ENCODE peak calls at places on chromosomes 1 and 21, in ten cellular contexts. One of them, this sample, is unnamed.

GRCh38 chr1:198850196-198850595 is 211.4 kb downstream of the PTPRC start:
- DNase-seq in ELR: peak
- DNase-seq in WTC11: no peak
- DNase-seq in esophagus muscularis mucosa: no peak
- DNase-seq in central memory CD8-positive, alpha-beta T cell: no peak
- DNase-seq in heart left ventricle: no peak
- DNase-seq in activated T-helper 1 cell treated with anti-CD3 and anti-CD28 coated beads, Interleukin-2, amount 50 U/mL, for 16 hours: no peak
- DNase-seq in M059J: peak
- DNase-seq in HCT116: no peak
- DNase-seq in cardiac muscle cell: no peak
- DNase-seq in this sample: no peak

GRCh38 chr1:168321945-168322344 is 41.3 kb downstream of the TBX19 start:
- DNase-seq in HCT116: peak
- DNase-seq in WTC11: no peak
- DNase-seq in activated T-helper 1 cell treated with anti-CD3 and anti-CD28 coated beads, Interleukin-2, amount 50 U/mL, for 16 hours: no peak
- DNase-seq in ELR: peak
- DNase-seq in cardiac muscle cell: peak
- DNase-seq in esophagus muscularis mucosa: no peak
- DNase-seq in M059J: peak
- DNase-seq in central memory CD8-positive, alpha-beta T cell: no peak
- DNase-seq in heart left ventricle: no peak
- DNase-seq in this sample: no peak

GRCh38 chr1:164602142-164602429 is 43.1 kb downstream of the PBX1 start:
- DNase-seq in WTC11: peak
- DNase-seq in M059J: no peak
- DNase-seq in central memory CD8-positive, alpha-beta T cell: no peak
- DNase-seq in ELR: no peak
- DNase-seq in HCT116: peak
- DNase-seq in cardiac muscle cell: no peak
- DNase-seq in activated T-helper 1 cell treated with anti-CD3 and anti-CD28 coated beads, Interleukin-2, amount 50 U/mL, for 16 hours: no peak
- DNase-seq in heart left ventricle: no peak
- DNase-seq in esophagus muscularis mucosa: no peak
- DNase-seq in this sample: no peak

GRCh38 chr1:43522776-43523480 is 7.8 kb upstream of the PTPRF start:
- DNase-seq in WTC11: no peak
- DNase-seq in activated T-helper 1 cell treated with anti-CD3 and anti-CD28 coated beads, Interleukin-2, amount 50 U/mL, for 16 hours: no peak
- DNase-seq in cardiac muscle cell: peak
- DNase-seq in central memory CD8-positive, alpha-beta T cell: no peak
- DNase-seq in esophagus muscularis mucosa: no peak
- DNase-seq in ELR: peak
- DNase-seq in HCT116: peak
- DNase-seq in M059J: peak
- DNase-seq in heart left ventricle: no peak
- DNase-seq in this sample: no peak

GRCh38 chr1:231518485-231519035 is 9.9 kb upstream of the TSNAX start:
- DNase-seq in cardiac muscle cell: no peak
- DNase-seq in central memory CD8-positive, alpha-beta T cell: no peak
- DNase-seq in WTC11: no peak
- DNase-seq in esophagus muscularis mucosa: no peak
- DNase-seq in heart left ventricle: no peak
- DNase-seq in M059J: no peak
- DNase-seq in HCT116: no peak
- DNase-seq in ELR: no peak
- DNase-seq in activated T-helper 1 cell treated with anti-CD3 and anti-CD28 coated beads, Interleukin-2, amount 50 U/mL, for 16 hours: no peak
- DNase-seq in this sample: no peak

GRCh38 chr21:27631471-27631870 is 664.6 kb upstream of the ADAMTS5 start:
- DNase-seq in esophagus muscularis mucosa: no peak
- DNase-seq in HCT116: no peak
- DNase-seq in M059J: no peak
- DNase-seq in activated T-helper 1 cell treated with anti-CD3 and anti-CD28 coated beads, Interleukin-2, amount 50 U/mL, for 16 hours: no peak
- DNase-seq in ELR: no peak
- DNase-seq in cardiac muscle cell: peak
- DNase-seq in heart left ventricle: no peak
- DNase-seq in central memory CD8-positive, alpha-beta T cell: no peak
- DNase-seq in WTC11: no peak
- DNase-seq in this sample: no peak

GRCh38 chr1:113095790-113096455 is 22.9 kb downstream of the LRIG2 start:
- DNase-seq in WTC11: no peak
- DNase-seq in central memory CD8-positive, alpha-beta T cell: no peak
- DNase-seq in HCT116: no peak
- DNase-seq in ELR: no peak
- DNase-seq in heart left ventricle: peak
- DNase-seq in M059J: no peak
- DNase-seq in esophagus muscularis mucosa: no peak
- DNase-seq in cardiac muscle cell: no peak
- DNase-seq in activated T-helper 1 cell treated with anti-CD3 and anti-CD28 coated beads, Interleukin-2, amount 50 U/mL, for 16 hours: no peak
- DNase-seq in this sample: no peak

GRCh38 chr1:113982955-113983742 is 3.9 kb downstream of the OLFML3 start:
- DNase-seq in heart left ventricle: no peak
- DNase-seq in WTC11: no peak
- DNase-seq in ELR: no peak
- DNase-seq in HCT116: no peak
- DNase-seq in activated T-helper 1 cell treated with anti-CD3 and anti-CD28 coated beads, Interleukin-2, amount 50 U/mL, for 16 hours: no peak
- DNase-seq in central memory CD8-positive, alpha-beta T cell: no peak
- DNase-seq in cardiac muscle cell: no peak
- DNase-seq in M059J: no peak
- DNase-seq in esophagus muscularis mucosa: no peak
- DNase-seq in this sample: no peak

GRCh38 chr1:161096514-161096913 is 1.6 kb upstream of the KLHDC9 start:
- DNase-seq in ELR: no peak
- DNase-seq in heart left ventricle: no peak
- DNase-seq in central memory CD8-positive, alpha-beta T cell: no peak
- DNase-seq in M059J: no peak
- DNase-seq in WTC11: no peak
- DNase-seq in HCT116: no peak
- DNase-seq in esophagus muscularis mucosa: no peak
- DNase-seq in activated T-helper 1 cell treated with anti-CD3 and anti-CD28 coated beads, Interleukin-2, amount 50 U/mL, for 16 hours: no peak
- DNase-seq in cardiac muscle cell: peak
- DNase-seq in this sample: no peak

GRCh38 chr1:183236158-183236725 is 50.2 kb downstream of the LAMC2 start:
- DNase-seq in HCT116: no peak
- DNase-seq in cardiac muscle cell: peak
- DNase-seq in activated T-helper 1 cell treated with anti-CD3 and anti-CD28 coated beads, Interleukin-2, amount 50 U/mL, for 16 hours: no peak
- DNase-seq in ELR: no peak
- DNase-seq in central memory CD8-positive, alpha-beta T cell: no peak
- DNase-seq in WTC11: no peak
- DNase-seq in M059J: peak
- DNase-seq in heart left ventricle: no peak
- DNase-seq in esophagus muscularis mucosa: no peak
- DNase-seq in this sample: no peak

GRCh38 chr1:65717815-65718454 is 74.8 kb upstream of the PDE4B start:
- DNase-seq in HCT116: peak
- DNase-seq in central memory CD8-positive, alpha-beta T cell: no peak
- DNase-seq in cardiac muscle cell: peak
- DNase-seq in M059J: peak
- DNase-seq in heart left ventricle: no peak
- DNase-seq in activated T-helper 1 cell treated with anti-CD3 and anti-CD28 coated beads, Interleukin-2, amount 50 U/mL, for 16 hours: no peak
- DNase-seq in esophagus muscularis mucosa: no peak
- DNase-seq in ELR: peak
- DNase-seq in WTC11: no peak
- DNase-seq in this sample: no peak

GRCh38 chr1:47435506-47436303 is 2.1 kb upstream of the FOXD2 start:
- DNase-seq in ELR: no peak
- DNase-seq in M059J: no peak
- DNase-seq in central memory CD8-positive, alpha-beta T cell: no peak
- DNase-seq in activated T-helper 1 cell treated with anti-CD3 and anti-CD28 coated beads, Interleukin-2, amount 50 U/mL, for 16 hours: no peak
- DNase-seq in WTC11: no peak
- DNase-seq in cardiac muscle cell: no peak
- DNase-seq in HCT116: no peak
- DNase-seq in esophagus muscularis mucosa: no peak
- DNase-seq in heart left ventricle: no peak
- DNase-seq in this sample: no peak

GRCh38 chr1:159800177-159800935 is 1.8 kb upstream of the FCRL6 start:
- DNase-seq in esophagus muscularis mucosa: no peak
- DNase-seq in M059J: peak
- DNase-seq in WTC11: no peak
- DNase-seq in ELR: peak
- DNase-seq in activated T-helper 1 cell treated with anti-CD3 and anti-CD28 coated beads, Interleukin-2, amount 50 U/mL, for 16 hours: no peak
- DNase-seq in heart left ventricle: no peak
- DNase-seq in central memory CD8-positive, alpha-beta T cell: peak
- DNase-seq in HCT116: no peak
- DNase-seq in cardiac muscle cell: no peak
- DNase-seq in this sample: no peak

GRCh38 chr1:16386454-16387113 is 19.5 kb downstream of the SZRD1 start:
- DNase-seq in activated T-helper 1 cell treated with anti-CD3 and anti-CD28 coated beads, Interleukin-2, amount 50 U/mL, for 16 hours: no peak
- DNase-seq in WTC11: no peak
- DNase-seq in HCT116: no peak
- DNase-seq in esophagus muscularis mucosa: no peak
- DNase-seq in ELR: peak
- DNase-seq in M059J: peak
- DNase-seq in cardiac muscle cell: peak
- DNase-seq in heart left ventricle: no peak
- DNase-seq in central memory CD8-positive, alpha-beta T cell: no peak
- DNase-seq in this sample: no peak

GRCh38 chr1:67814121-67814772 is 19.0 kb downstream of the GNG12 start:
- DNase-seq in cardiac muscle cell: no peak
- DNase-seq in esophagus muscularis mucosa: no peak
- DNase-seq in activated T-helper 1 cell treated with anti-CD3 and anti-CD28 coated beads, Interleukin-2, amount 50 U/mL, for 16 hours: no peak
- DNase-seq in central memory CD8-positive, alpha-beta T cell: no peak
- DNase-seq in HCT116: no peak
- DNase-seq in heart left ventricle: no peak
- DNase-seq in WTC11: no peak
- DNase-seq in ELR: no peak
- DNase-seq in M059J: peak
- DNase-seq in this sample: no peak

This sample was measured in osteocyte.